ENCODE peak calls at places on chromosomes 1 and 21, in seven cellular contexts. I is fibroblast of the aortic adventitia, O is NT2/D1, P is SHP77 treated with DMSO at 0.1 percent for 48 hours, C is AG08396, T is neural crest cell, Q is kidney. A is an unnamed sample.

GRCh38 chr1:39105841-39106765 is 80.0 kb downstream of the NDUFS5 start:
- DNase-seq in I (peak), O (peak), P (peak), C (peak), T (peak), Q (peak), A (no peak)

GRCh38 chr1:65108025-65108692 is 39.8 kb upstream of the AK4 start:
- DNase-seq in I (no peak), O (no peak), P (no peak), C (no peak), T (no peak), Q (no peak), A (no peak)

GRCh38 chr1:184567016-184567415 is 180.2 kb downstream of the C1orf21 start:
- DNase-seq in I (no peak), O (no peak), P (no peak), C (no peak), T (no peak), Q (no peak), A (no peak)

GRCh38 chr1:57112148-57112547 is 146.3 kb upstream of the C8B start:
- DNase-seq in I (no peak), O (peak), P (no peak), C (no peak), T (no peak), Q (no peak), A (no peak)

GRCh38 chr1:14738235-14738634 is 139.8 kb downstream of the KAZN start:
- DNase-seq in I (no peak), O (no peak), P (peak), C (no peak), T (no peak), Q (no peak), A (no peak)

GRCh38 chr1:246121533-246121932 is 385.5 kb downstream of the SMYD3 start:
- DNase-seq in I (no peak), O (no peak), P (no peak), C (no peak), T (no peak), Q (no peak), A (no peak)

GRCh38 chr1:234617986-234618725 is 8.2 kb upstream of the IRF2BP2 start:
- DNase-seq in I (peak), O (no peak), P (no peak), C (no peak), T (no peak), Q (no peak), A (peak)

GRCh38 chr1:194300340-194300739 is 1113.9 kb upstream of the B3GALT2 start:
- DNase-seq in I (no peak), O (no peak), P (no peak), C (no peak), T (no peak), Q (no peak), A (no peak)

GRCh38 chr1:87449348-87449963 is 120.8 kb downstream of the LMO4 start:
- DNase-seq in I (peak), O (no peak), P (peak), C (no peak), T (no peak), Q (no peak), A (no peak)

GRCh38 chr1:39872698-39873097 is 10.6 kb downstream of the TRIT1 start:
- DNase-seq in I (no peak), O (no peak), P (no peak), C (no peak), T (no peak), Q (no peak), A (no peak)

GRCh38 chr21:41626038-41626437 is 118.1 kb upstream of the TMPRSS2 start:
- DNase-seq in I (no peak), O (no peak), P (no peak), C (no peak), T (no peak), Q (no peak), A (no peak)

GRCh38 chr1:246778663-246779062 is 54.5 kb downstream of the SCCPDH start:
- DNase-seq in I (no peak), O (no peak), P (no peak), C (no peak), T (no peak), Q (no peak), A (no peak)

GRCh38 chr1:147080013-147080661 is 92.1 kb downstream of the PRKAB2 start:
- DNase-seq in I (no peak), O (no peak), P (no peak), C (no peak), T (no peak), Q (peak), A (no peak)

GRCh38 chr1:246801241-246802020 is 77.2 kb downstream of the SCCPDH start:
- DNase-seq in I (no peak), O (no peak), P (peak), C (no peak), T (no peak), Q (peak), A (no peak)

GRCh38 chr1:208154040-208154439 is 90.1 kb downstream of the PLXNA2 start:
- DNase-seq in I (no peak), O (no peak), P (peak), C (no peak), T (no peak), Q (no peak), A (no peak)

GRCh38 chr1:226082959-226083302 is 20.4 kb downstream of the H3-3A start:
- DNase-seq in I (peak), O (no peak), P (peak), C (peak), T (peak), Q (peak), A (no peak)

GRCh38 chr1:212179394-212180076 is 105.7 kb upstream of the PPP2R5A start:
- DNase-seq in I (peak), O (no peak), P (no peak), C (peak), T (no peak), Q (no peak), A (no peak)

GRCh38 chr1:59178339-59178744 is 118.6 kb upstream of the FGGY start:
- DNase-seq in I (peak), O (no peak), P (no peak), C (peak), T (no peak), Q (peak), A (no peak)

GRCh38 chr1:232273071-232273470 is 356.9 kb downstream of the SIPA1L2 start:
- DNase-seq in I (peak), O (no peak), P (no peak), C (no peak), T (no peak), Q (no peak), A (no peak)

GRCh38 chr1:230240446-230241076 is 173.5 kb downstream of the GALNT2 start:
- DNase-seq in I (no peak), O (no peak), P (no peak), C (no peak), T (no peak), Q (no peak), A (no peak)

GRCh38 chr21:45555557-45556301 is 13.5 kb upstream of the SLC19A1 start:
- DNase-seq in I (peak), O (peak), P (no peak), C (peak), T (peak), Q (peak), A (peak)

GRCh38 chr1:28139033-28139712 is 37.3 kb downstream of the PTAFR start:
- DNase-seq in I (peak), O (no peak), P (no peak), C (peak), T (no peak), Q (no peak), A (no peak)

GRCh38 chr21:31235671-31236450 is 108.2 kb downstream of the TIAM1 start:
- DNase-seq in I (peak), O (no peak), P (no peak), C (no peak), T (no peak), Q (no peak), A (no peak)

GRCh38 chr1:152018537-152018936 is 18.3 kb downstream of the S100A11 start:
- DNase-seq in I (no peak), O (no peak), P (no peak), C (no peak), T (no peak), Q (no peak), A (no peak)

GRCh38 chr21:41802684-41803083 is 35.8 kb upstream of the RIPK4 start:
- DNase-seq in I (peak), O (no peak), P (no peak), C (peak), T (no peak), Q (no peak), A (no peak)

GRCh38 chr1:229693124-229693523 is 67.1 kb downstream of the URB2 start:
- DNase-seq in I (no peak), O (no peak), P (no peak), C (no peak), T (no peak), Q (no peak), A (no peak)

GRCh38 chr1:7912743-7913557 is 27.7 kb downstream of the TNFRSF9 start:
- DNase-seq in I (no peak), O (no peak), P (no peak), C (no peak), T (no peak), Q (no peak), A (no peak)

GRCh38 chr1:116842654-116843053 is 67.1 kb upstream of the PTGFRN start:
- DNase-seq in I (peak), O (no peak), P (no peak), C (no peak), T (no peak), Q (no peak), A (no peak)

GRCh38 chr1:6961289-6961688 is 176.0 kb downstream of the CAMTA1 start:
- DNase-seq in I (no peak), O (no peak), P (no peak), C (no peak), T (no peak), Q (no peak), A (no peak)

GRCh38 chr1:15249032-15249601 is 2.1 kb downstream of the FHAD1 start:
- DNase-seq in I (no peak), O (no peak), P (no peak), C (no peak), T (no peak), Q (no peak), A (no peak)

GRCh38 chr1:206110820-206111219 is 6.4 kb downstream of the AVPR1B start:
- DNase-seq in I (no peak), O (no peak), P (no peak), C (no peak), T (no peak), Q (no peak), A (no peak)

A was measured in neuronal stem cell.